ENCODE peak calls at places on chromosomes 16 and 17, in four cellular contexts. One of them, this sample, is unnamed. For H3K4me1, the result is how much of the 10 kb centered on the place peaks cover.

GRCh38 chr16:88448461-88449266 is 4.4 kb upstream of the ZFPM1 start:
- DNase-seq in H1: no peak
- DNase-seq in colonic mucosa: no peak
- DNase-seq in ovary: no peak
- DNase-seq in this sample: no peak

GRCh38 chr17:82520041-82520910 is 744 bp downstream of the FOXK2 start:
- DNase-seq in H1: peak
- DNase-seq in colonic mucosa: peak
- DNase-seq in ovary: peak
- DNase-seq in this sample: peak

GRCh38 chr16:49281843-49282642 is 405 bp upstream of the CBLN1 start:
- DNase-seq in H1: peak
- DNase-seq in ovary: peak
- DNase-seq in colonic mucosa: peak
- DNase-seq in this sample: peak

GRCh38 chr17:3972281-3972731 is 8.1 kb upstream of the ATP2A3 start:
- DNase-seq in H1: no peak
- DNase-seq in ovary: no peak
- DNase-seq in colonic mucosa: no peak
- DNase-seq in this sample: no peak

GRCh38 chr16:48098472-48098871 is 57.3 kb downstream of the ABCC12 start:
- DNase-seq in H1: no peak
- DNase-seq in ovary: no peak
- DNase-seq in colonic mucosa: no peak
- DNase-seq in this sample: no peak

GRCh38 chr16:278863-279366 is 1.5 kb upstream of the ARHGDIG start:
- DNase-seq in ovary: no peak
- DNase-seq in colonic mucosa: no peak
- DNase-seq in H1: no peak
- DNase-seq in this sample: peak

GRCh38 chr17:81120149-81120484 is 45.2 kb upstream of the PVALEF start:
- DNase-seq in ovary: no peak
- DNase-seq in H1: no peak
- DNase-seq in colonic mucosa: no peak
- DNase-seq in this sample: no peak

GRCh38 chr17:73998246-73999220 is 204.9 kb upstream of the RPL38 start:
- DNase-seq in H1: peak
- DNase-seq in ovary: no peak
- DNase-seq in colonic mucosa: peak
- DNase-seq in this sample: peak

DNA sequence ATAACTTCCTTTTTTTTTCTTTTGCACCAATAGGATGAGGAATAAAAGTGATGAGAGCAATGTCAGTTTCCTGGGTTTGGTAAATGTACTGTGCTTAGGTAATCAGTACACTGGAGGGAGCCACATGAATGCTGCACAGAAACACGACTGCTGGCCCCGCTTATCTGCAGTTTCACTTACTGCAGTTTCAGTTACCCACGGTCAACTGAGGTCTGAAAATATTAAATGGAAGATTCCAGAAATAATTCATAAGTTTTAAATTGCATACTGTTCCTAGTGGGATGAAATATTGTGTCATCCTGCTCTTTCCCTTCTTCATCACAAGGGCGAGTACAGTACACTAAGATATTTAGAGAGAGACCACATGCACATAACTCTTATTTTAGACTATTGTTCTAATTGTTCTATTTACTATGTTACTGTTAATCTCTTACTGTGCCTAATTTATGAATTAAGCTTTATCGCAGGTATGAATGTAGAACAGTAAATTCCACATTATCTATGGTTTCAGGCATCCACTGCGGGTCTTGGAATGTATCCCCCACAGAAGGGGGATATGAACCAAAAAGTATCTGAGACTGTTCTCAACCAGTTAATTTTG is 6.4 kb upstream of the LGALS3BP start:
- DNase-seq in H1: no peak
- DNase-seq in colonic mucosa: peak
- DNase-seq in ovary: no peak
- DNase-seq in this sample: no peak
- TF ChIP-seq CTCF in H1: no peak
- TF ChIP-seq CTCF in colonic mucosa: no peak
- TF ChIP-seq CTCF in ovary: no peak
- TF ChIP-seq CTCF in this sample: peak

GRCh38 chr16:70689035-70689969 is 3.4 kb upstream of the MTSS2 start:
- DNase-seq in H1: no peak
- DNase-seq in colonic mucosa: peak
- DNase-seq in ovary: peak
- DNase-seq in this sample: no peak
- H3K4me1 ChIP-seq in H1: under half
- H3K4me1 ChIP-seq in colonic mucosa: under half
- H3K4me1 ChIP-seq in ovary: half or more
- H3K4me1 ChIP-seq in this sample: half or more

DNA sequence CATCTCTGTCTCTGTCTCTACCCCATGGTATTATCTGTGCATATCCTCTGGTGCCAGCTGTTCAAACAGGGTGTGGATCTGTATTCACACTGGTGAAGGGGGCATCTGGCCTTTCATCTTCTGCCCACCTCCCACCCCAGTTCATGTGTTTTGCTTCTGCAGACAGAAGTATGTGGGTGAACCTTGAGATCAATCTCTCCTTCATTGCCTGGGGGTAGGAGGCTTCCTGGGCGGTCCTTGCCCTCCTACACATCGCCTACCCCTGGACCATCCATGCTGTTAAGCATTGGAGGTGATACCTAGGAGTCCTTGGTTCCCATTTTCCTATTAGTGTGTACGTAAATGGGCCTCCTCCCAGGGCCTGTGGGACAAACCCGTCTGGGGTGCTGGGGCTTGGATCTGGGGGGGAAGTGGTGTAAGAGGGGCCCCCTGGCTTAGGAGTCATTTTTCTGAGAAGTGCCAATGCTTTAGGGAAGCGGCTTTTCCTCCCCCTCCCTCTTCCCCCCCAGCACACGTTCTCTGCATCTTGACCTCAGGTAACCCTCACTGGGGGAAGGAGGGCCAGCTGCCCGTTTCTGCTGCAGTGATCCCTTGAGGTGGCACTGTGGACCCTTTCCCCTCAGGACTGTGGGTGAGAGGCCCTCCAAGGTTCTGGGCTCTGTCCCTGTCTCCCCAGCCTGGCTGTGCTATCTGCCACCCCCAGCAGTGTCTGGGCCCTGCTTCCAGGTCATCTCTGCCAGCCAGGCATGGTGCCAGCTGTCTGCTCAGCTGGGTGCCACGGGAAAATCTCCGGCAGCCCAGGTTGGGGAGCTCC is 21.2 kb downstream of the RARA start:
- DNase-seq in ovary: no peak
- DNase-seq in H1: no peak
- DNase-seq in colonic mucosa: no peak
- DNase-seq in this sample: no peak
- H3K4me3 ChIP-seq in ovary: no peak
- H3K4me3 ChIP-seq in H1: no peak
- H3K4me3 ChIP-seq in colonic mucosa: no peak
- H3K4me3 ChIP-seq in this sample: no peak

GRCh38 chr17:31509095-31509804 is 117.8 kb downstream of the RAB11FIP4 start:
- DNase-seq in H1: no peak
- DNase-seq in ovary: no peak
- DNase-seq in colonic mucosa: no peak
- DNase-seq in this sample: no peak
- TF ChIP-seq CTCF in H1: no peak
- TF ChIP-seq CTCF in ovary: no peak
- TF ChIP-seq CTCF in colonic mucosa: no peak
- TF ChIP-seq CTCF in this sample: no peak

GRCh38 chr16:80014241-80014939 is 413.9 kb upstream of the MAF start:
- DNase-seq in H1: no peak
- DNase-seq in colonic mucosa: no peak
- DNase-seq in ovary: no peak
- DNase-seq in this sample: no peak
- H3K4me1 ChIP-seq in H1: under half
- H3K4me1 ChIP-seq in colonic mucosa: under half
- H3K4me1 ChIP-seq in ovary: under half
- H3K4me1 ChIP-seq in this sample: under half

DNA sequence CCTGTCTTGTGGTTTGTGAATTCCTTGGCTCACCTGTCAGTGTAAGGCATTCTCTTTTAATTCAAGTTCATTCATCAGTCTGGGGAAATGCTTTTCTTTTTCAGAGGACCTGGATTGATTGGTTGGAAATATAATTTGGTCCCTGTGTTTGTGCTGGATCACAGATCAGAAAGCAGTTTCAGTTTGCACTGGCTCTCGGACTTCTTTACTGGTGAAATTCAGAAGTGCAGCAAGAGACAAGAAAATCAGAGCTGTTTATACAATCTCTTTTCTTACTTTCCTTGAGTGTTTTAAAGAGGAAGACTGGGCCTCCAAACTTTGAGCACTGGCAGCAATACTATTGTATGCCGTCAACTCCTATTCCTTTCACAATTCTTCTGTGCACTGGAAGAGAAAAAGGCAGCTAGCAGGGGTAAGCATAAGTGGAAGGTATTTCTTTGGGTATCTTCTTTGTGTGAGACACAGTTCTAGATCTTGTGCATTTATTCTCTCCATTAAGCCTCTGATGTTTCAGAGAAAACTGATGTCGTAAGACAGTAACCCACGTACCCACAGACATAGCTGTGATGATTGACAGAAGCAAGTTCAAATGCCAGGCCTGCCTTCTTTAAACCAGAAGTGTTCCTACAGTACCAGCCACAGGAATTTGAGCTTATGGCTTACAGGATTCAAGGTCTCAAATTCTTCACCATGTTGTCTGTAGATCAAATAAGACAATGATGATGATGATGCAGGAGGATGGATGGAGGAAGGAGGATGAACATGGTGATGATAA is 161.6 kb upstream of the KCNJ16 start:
- DNase-seq in H1: no peak
- DNase-seq in colonic mucosa: no peak
- DNase-seq in ovary: no peak
- DNase-seq in this sample: no peak
- H3K4me3 ChIP-seq in H1: no peak
- H3K4me3 ChIP-seq in colonic mucosa: no peak
- H3K4me3 ChIP-seq in ovary: no peak
- H3K4me3 ChIP-seq in this sample: no peak

GRCh38 chr17:78416791-78417530 is 38.5 kb downstream of the PGS1 start:
- DNase-seq in H1: no peak
- DNase-seq in ovary: no peak
- DNase-seq in colonic mucosa: peak
- DNase-seq in this sample: peak

GRCh38 chr17:78416311-78416711 is 37.9 kb downstream of the PGS1 start:
- DNase-seq in ovary: peak
- DNase-seq in colonic mucosa: peak
- DNase-seq in H1: no peak
- DNase-seq in this sample: no peak

GRCh38 chr17:78415821-78416301 is 37.4 kb downstream of the PGS1 start:
- DNase-seq in H1: no peak
- DNase-seq in ovary: no peak
- DNase-seq in colonic mucosa: no peak
- DNase-seq in this sample: no peak

GRCh38 chr17:78418627-78419026 is 40.2 kb downstream of the PGS1 start:
- DNase-seq in H1: no peak
- DNase-seq in colonic mucosa: no peak
- DNase-seq in ovary: no peak
- DNase-seq in this sample: no peak

DNA sequence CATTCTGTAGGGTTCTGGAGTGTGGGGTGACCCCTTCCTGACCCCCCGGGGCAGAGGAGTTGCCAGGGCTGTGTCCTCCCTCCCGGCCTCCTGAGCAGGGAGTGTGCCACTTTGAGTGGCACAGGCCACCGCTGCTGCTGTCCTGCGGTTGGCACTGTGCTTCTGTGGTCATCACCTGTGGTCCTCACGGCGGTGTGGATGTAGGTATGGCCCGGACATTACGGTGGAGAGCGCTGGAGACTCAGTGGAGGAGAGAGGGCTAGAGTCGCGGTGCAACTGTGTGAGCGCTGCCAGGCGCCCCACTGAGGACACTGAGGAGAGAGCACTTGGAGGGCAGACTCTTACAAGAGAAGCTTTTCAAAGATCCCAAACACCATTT is 39.1 kb downstream of the PGS1 start:
- DNase-seq in colonic mucosa: no peak
- DNase-seq in ovary: no peak
- DNase-seq in H1: no peak
- DNase-seq in this sample: no peak
- TF ChIP-seq CTCF in colonic mucosa: no peak
- TF ChIP-seq CTCF in ovary: no peak
- TF ChIP-seq CTCF in H1: peak
- TF ChIP-seq CTCF in this sample: no peak

GRCh38 chr16:85574672-85575475 is 38.2 kb upstream of the GSE1 start:
- DNase-seq in ovary: no peak
- DNase-seq in colonic mucosa: no peak
- DNase-seq in H1: no peak
- DNase-seq in this sample: no peak
- H3K4me1 ChIP-seq in ovary: under half
- H3K4me1 ChIP-seq in colonic mucosa: under half
- H3K4me1 ChIP-seq in H1: under half
- H3K4me1 ChIP-seq in this sample: half or more

GRCh38 chr17:65551641-65552040 is 9.8 kb downstream of the AXIN2 start:
- DNase-seq in colonic mucosa: peak
- DNase-seq in ovary: no peak
- DNase-seq in H1: no peak
- DNase-seq in this sample: no peak

GRCh38 chr17:65553646-65554567 is 7.5 kb downstream of the AXIN2 start:
- DNase-seq in colonic mucosa: peak
- DNase-seq in ovary: no peak
- DNase-seq in H1: no peak
- DNase-seq in this sample: no peak

GRCh38 chr17:65550758-65551157 is 10.7 kb downstream of the AXIN2 start:
- DNase-seq in ovary: no peak
- DNase-seq in H1: no peak
- DNase-seq in colonic mucosa: peak
- DNase-seq in this sample: no peak

GRCh38 chr17:65553009-65553645 is 8.3 kb downstream of the AXIN2 start:
- DNase-seq in colonic mucosa: no peak
- DNase-seq in ovary: no peak
- DNase-seq in H1: no peak
- DNase-seq in this sample: no peak

GRCh38 chr17:65552214-65552613 is 9.2 kb downstream of the AXIN2 start:
- DNase-seq in colonic mucosa: peak
- DNase-seq in ovary: no peak
- DNase-seq in H1: no peak
- DNase-seq in this sample: no peak
- H3K4me3 ChIP-seq in colonic mucosa: no peak
- H3K4me3 ChIP-seq in ovary: no peak
- H3K4me3 ChIP-seq in H1: no peak
- H3K4me3 ChIP-seq in this sample: no peak

DNA sequence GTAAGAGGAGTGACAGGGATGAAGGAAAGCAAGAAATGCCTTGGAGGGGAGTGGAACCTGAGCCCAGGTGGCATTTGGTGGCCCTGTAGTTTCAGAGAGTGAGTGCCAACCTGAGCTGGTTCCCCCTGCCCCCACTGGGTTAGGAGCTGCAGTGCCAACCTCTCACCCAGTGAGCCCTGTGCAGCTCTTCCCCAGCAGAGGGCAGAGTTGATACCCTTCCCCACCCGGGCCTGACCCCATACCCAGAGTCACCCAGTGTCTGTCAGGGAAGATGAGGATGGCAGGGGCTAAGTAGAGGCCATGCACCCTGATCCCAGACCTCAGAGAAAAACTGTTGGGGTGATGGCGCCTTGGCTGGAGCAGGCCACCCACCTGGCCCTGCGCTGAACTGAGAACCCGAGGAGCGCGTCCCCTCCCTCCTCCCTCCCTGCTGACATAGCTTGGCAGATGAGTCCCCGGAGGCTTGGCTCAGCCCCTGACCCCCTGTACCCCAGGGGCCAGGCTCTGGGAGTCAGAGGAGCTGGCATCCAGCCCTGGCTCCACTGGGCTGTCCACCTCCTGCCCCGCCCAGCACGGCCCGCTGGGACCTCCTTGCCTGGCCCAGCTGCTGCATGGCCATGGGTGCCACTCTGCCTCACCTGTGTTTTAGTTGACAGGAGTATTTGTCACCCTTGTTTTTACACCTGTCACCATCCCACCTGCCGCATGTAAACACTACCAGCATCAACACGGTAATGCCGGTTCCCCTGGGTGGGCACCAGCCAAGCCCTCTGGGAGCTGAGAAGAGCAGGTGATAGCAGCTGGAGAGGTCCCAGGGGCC is 113.9 kb downstream of the AMFR start:
- DNase-seq in H1: no peak
- DNase-seq in colonic mucosa: no peak
- DNase-seq in ovary: no peak
- DNase-seq in this sample: no peak
- TF ChIP-seq CTCF in H1: peak
- TF ChIP-seq CTCF in colonic mucosa: no peak
- TF ChIP-seq CTCF in ovary: no peak
- TF ChIP-seq CTCF in this sample: peak